ENCODE peak calls at places on chromosome X, in five cellular contexts. F is H54, O is NCI-H226, U is uterus, R is AG04449. B is an unnamed sample.

GRCh38 chrX:24658421-24658820 is 11.3 kb upstream of the PCYT1B start:
- DNase-seq in F (no peak), O (no peak), U (no peak), R (no peak), B (no peak)

GRCh38 chrX:78643106-78643505 is 16.0 kb downstream of the RTL3 start:
- DNase-seq in F (no peak), O (no peak), U (no peak), R (no peak), B (no peak)

GRCh38 chrX:122866527-122866926 is 317.6 kb upstream of the GRIA3 start:
- DNase-seq in F (no peak), O (no peak), U (no peak), R (peak; percentile 76), B (no peak)

GRCh38 chrX:74535633-74536141 is 78.7 kb downstream of the RLIM start:
- DNase-seq in F (peak; percentile 52), O (peak; percentile 74), U (peak; percentile 81), R (no peak), B (peak; percentile 55)

GRCh38 chrX:69535661-69536060 is 31.5 kb downstream of the NALF2 start:
- DNase-seq in F (no peak), O (no peak), U (no peak), R (no peak), B (no peak)

GRCh38 chrX:72005046-72005445 is 94.4 kb downstream of the NHSL2 start:
- DNase-seq in F (no peak), O (no peak), U (no peak), R (no peak), B (no peak)

GRCh38 chrX:15947648-15948317 is 93.2 kb upstream of the AP1S2 start:
- DNase-seq in F (peak; percentile 7), O (peak; percentile 74), U (peak; percentile 41), R (no peak), B (peak; percentile 24)

GRCh38 chrX:53128097-53128749 is 34.3 kb downstream of the KANTR start:
- DNase-seq in F (no peak), O (no peak), U (no peak), R (no peak), B (no peak)

GRCh38 chrX:24498181-24498580 is 33.1 kb downstream of the PDK3 start:
- DNase-seq in F (no peak), O (no peak), U (peak; percentile 23), R (no peak), B (no peak)

GRCh38 chrX:128928636-128929035 is 594.7 kb downstream of the SMARCA1 start:
- DNase-seq in F (no peak), O (no peak), U (no peak), R (no peak), B (no peak)

GRCh38 chrX:47321978-47322377 is 48.4 kb upstream of the ZNF157 start:
- DNase-seq in F (no peak), O (no peak), U (no peak), R (no peak), B (peak; percentile 47)

GRCh38 chrX:73964607-73965006 is 339.4 kb upstream of the ZCCHC13 start:
- DNase-seq in F (no peak), O (no peak), U (no peak), R (no peak), B (no peak)

GRCh38 chrX:150558424-150558823 is 10.0 kb upstream of the MTM1 start:
- DNase-seq in F (no peak), O (no peak), U (no peak), R (no peak), B (no peak)

GRCh38 chrX:42565739-42566138 is 212.2 kb downstream of the PPP1R2C start:
- DNase-seq in F (no peak), O (no peak), U (no peak), R (no peak), B (no peak)

GRCh38 chrX:16687514-16687913 is 25.0 kb downstream of the CTPS2 start:
- DNase-seq in F (no peak), O (no peak), U (no peak), R (no peak), B (no peak)

GRCh38 chrX:118370921-118371624 is 25.2 kb downstream of the WDR44 start:
- DNase-seq in F (no peak), O (peak; percentile 65), U (no peak), R (no peak), B (no peak)

GRCh38 chrX:50762578-50762977 is 51.4 kb downstream of the SHROOM4 start:
- DNase-seq in F (no peak), O (no peak), U (no peak), R (no peak), B (no peak)